ENCODE peak calls at places on chromosomes 7 and 10, in ten cellular contexts. One of them, this sample, is unnamed.

GRCh38 chr10:83606275-83606674 is 533.0 kb upstream of the GHITM start:
- DNase-seq in M059J: peak; percentile 19
- DNase-seq in HEK293T: no peak
- DNase-seq in choroid plexus epithelial cell: no peak
- DNase-seq in fibroblast of lung: peak; percentile 46
- DNase-seq in iPS-NIHi11: peak; percentile 19
- DNase-seq in caudate nucleus: no peak
- DNase-seq in smooth muscle cell of the brain vasculature: no peak
- DNase-seq in activated naive CD4-positive, alpha-beta T cell: no peak
- DNase-seq in HTR-8/SVneo: no peak
- DNase-seq in this sample: no peak

GRCh38 chr10:119413738-119414611 is 128.5 kb downstream of the RGS10 start:
- DNase-seq in smooth muscle cell of the brain vasculature: peak; percentile 77
- DNase-seq in activated naive CD4-positive, alpha-beta T cell: no peak
- DNase-seq in M059J: no peak
- DNase-seq in HEK293T: no peak
- DNase-seq in fibroblast of lung: peak; percentile 47
- DNase-seq in choroid plexus epithelial cell: peak; percentile 100
- DNase-seq in HTR-8/SVneo: no peak
- DNase-seq in iPS-NIHi11: no peak
- DNase-seq in caudate nucleus: no peak
- DNase-seq in this sample: no peak

GRCh38 chr10:127756264-127756663 is 19.3 kb downstream of the FOXI2 start:
- DNase-seq in HTR-8/SVneo: no peak
- DNase-seq in smooth muscle cell of the brain vasculature: no peak
- DNase-seq in fibroblast of lung: no peak
- DNase-seq in HEK293T: no peak
- DNase-seq in iPS-NIHi11: no peak
- DNase-seq in choroid plexus epithelial cell: peak; percentile 2
- DNase-seq in activated naive CD4-positive, alpha-beta T cell: no peak
- DNase-seq in M059J: no peak
- DNase-seq in caudate nucleus: no peak
- DNase-seq in this sample: no peak

GRCh38 chr10:88848499-88848898 is 3.1 kb downstream of the ANKRD22 start:
- DNase-seq in choroid plexus epithelial cell: peak; percentile 70
- DNase-seq in smooth muscle cell of the brain vasculature: no peak
- DNase-seq in activated naive CD4-positive, alpha-beta T cell: no peak
- DNase-seq in M059J: peak; percentile 88
- DNase-seq in iPS-NIHi11: no peak
- DNase-seq in fibroblast of lung: peak; percentile 88
- DNase-seq in HTR-8/SVneo: peak; percentile 10
- DNase-seq in HEK293T: no peak
- DNase-seq in caudate nucleus: no peak
- DNase-seq in this sample: no peak

GRCh38 chr10:62794306-62794705 is 10.2 kb upstream of the ADO start:
- DNase-seq in iPS-NIHi11: no peak
- DNase-seq in activated naive CD4-positive, alpha-beta T cell: no peak
- DNase-seq in HTR-8/SVneo: no peak
- DNase-seq in choroid plexus epithelial cell: peak; percentile 5
- DNase-seq in smooth muscle cell of the brain vasculature: no peak
- DNase-seq in HEK293T: no peak
- DNase-seq in fibroblast of lung: peak; percentile 68
- DNase-seq in caudate nucleus: no peak
- DNase-seq in M059J: peak; percentile 33
- DNase-seq in this sample: no peak

GRCh38 chr10:44166441-44166840 is 218.5 kb downstream of the CXCL12 start:
- DNase-seq in HTR-8/SVneo: no peak
- DNase-seq in HEK293T: no peak
- DNase-seq in iPS-NIHi11: no peak
- DNase-seq in M059J: no peak
- DNase-seq in fibroblast of lung: no peak
- DNase-seq in caudate nucleus: no peak
- DNase-seq in choroid plexus epithelial cell: no peak
- DNase-seq in activated naive CD4-positive, alpha-beta T cell: no peak
- DNase-seq in smooth muscle cell of the brain vasculature: no peak
- DNase-seq in this sample: no peak

GRCh38 chr7:105268511-105269392 is 120.0 kb downstream of the SRPK2 start:
- DNase-seq in activated naive CD4-positive, alpha-beta T cell: no peak
- DNase-seq in choroid plexus epithelial cell: peak; percentile 84
- DNase-seq in HTR-8/SVneo: peak; percentile 45
- DNase-seq in HEK293T: peak; percentile 37
- DNase-seq in M059J: peak; percentile 60
- DNase-seq in iPS-NIHi11: no peak
- DNase-seq in fibroblast of lung: peak; percentile 70
- DNase-seq in caudate nucleus: no peak
- DNase-seq in smooth muscle cell of the brain vasculature: peak; percentile 26
- DNase-seq in this sample: no peak

GRCh38 chr7:35035511-35035921 is 1.8 kb downstream of the DPY19L1 start:
- DNase-seq in HTR-8/SVneo: peak; percentile 7
- DNase-seq in choroid plexus epithelial cell: peak; percentile 77
- DNase-seq in activated naive CD4-positive, alpha-beta T cell: no peak
- DNase-seq in M059J: peak; percentile 75
- DNase-seq in HEK293T: peak; percentile 15
- DNase-seq in smooth muscle cell of the brain vasculature: no peak
- DNase-seq in caudate nucleus: no peak
- DNase-seq in fibroblast of lung: peak; percentile 54
- DNase-seq in iPS-NIHi11: peak; percentile 31
- DNase-seq in this sample: peak; percentile 33

GRCh38 chr7:159109092-159110035 is 35.3 kb downstream of the VIPR2 start:
- DNase-seq in caudate nucleus: no peak
- DNase-seq in smooth muscle cell of the brain vasculature: no peak
- DNase-seq in fibroblast of lung: no peak
- DNase-seq in choroid plexus epithelial cell: peak; percentile 8
- DNase-seq in iPS-NIHi11: no peak
- DNase-seq in HEK293T: no peak
- DNase-seq in M059J: no peak
- DNase-seq in HTR-8/SVneo: no peak
- DNase-seq in activated naive CD4-positive, alpha-beta T cell: no peak
- DNase-seq in this sample: no peak

GRCh38 chr7:2560175-2560695 is 1.5 kb downstream of the IQCE start:
- DNase-seq in HTR-8/SVneo: no peak
- DNase-seq in M059J: peak; percentile 32
- DNase-seq in HEK293T: no peak
- DNase-seq in iPS-NIHi11: no peak
- DNase-seq in fibroblast of lung: no peak
- DNase-seq in smooth muscle cell of the brain vasculature: no peak
- DNase-seq in choroid plexus epithelial cell: no peak
- DNase-seq in activated naive CD4-positive, alpha-beta T cell: no peak
- DNase-seq in caudate nucleus: no peak
- DNase-seq in this sample: no peak

GRCh38 chr7:129438839-129439640 is 4.8 kb downstream of the STRIP2 start:
- DNase-seq in fibroblast of lung: peak; percentile 76
- DNase-seq in HEK293T: no peak
- DNase-seq in caudate nucleus: no peak
- DNase-seq in iPS-NIHi11: no peak
- DNase-seq in smooth muscle cell of the brain vasculature: no peak
- DNase-seq in HTR-8/SVneo: peak; percentile 42
- DNase-seq in choroid plexus epithelial cell: peak; percentile 86
- DNase-seq in M059J: peak; percentile 88
- DNase-seq in activated naive CD4-positive, alpha-beta T cell: no peak
- DNase-seq in this sample: no peak

GRCh38 chr10:95655571-95656290 is 780 bp downstream of the ALDH18A1 start:
- DNase-seq in fibroblast of lung: peak; percentile 51
- DNase-seq in smooth muscle cell of the brain vasculature: no peak
- DNase-seq in activated naive CD4-positive, alpha-beta T cell: peak; percentile 8
- DNase-seq in iPS-NIHi11: peak; percentile 17
- DNase-seq in M059J: peak; percentile 26
- DNase-seq in choroid plexus epithelial cell: peak; percentile 43
- DNase-seq in HEK293T: no peak
- DNase-seq in HTR-8/SVneo: peak; percentile 7
- DNase-seq in caudate nucleus: no peak
- DNase-seq in this sample: peak; percentile 5

GRCh38 chr10:7950981-7951847 is 103.3 kb upstream of the GATA3 start:
- DNase-seq in M059J: peak; percentile 23
- DNase-seq in smooth muscle cell of the brain vasculature: no peak
- DNase-seq in iPS-NIHi11: no peak
- DNase-seq in fibroblast of lung: peak; percentile 59
- DNase-seq in caudate nucleus: no peak
- DNase-seq in HEK293T: no peak
- DNase-seq in choroid plexus epithelial cell: peak; percentile 37
- DNase-seq in activated naive CD4-positive, alpha-beta T cell: no peak
- DNase-seq in HTR-8/SVneo: no peak
- DNase-seq in this sample: no peak

GRCh38 chr7:4738711-4739527 is 36.5 kb upstream of the AP5Z1 start:
- DNase-seq in HTR-8/SVneo: peak; percentile 77
- DNase-seq in caudate nucleus: no peak
- DNase-seq in fibroblast of lung: peak; percentile 92
- DNase-seq in M059J: peak; percentile 39
- DNase-seq in choroid plexus epithelial cell: peak; percentile 94
- DNase-seq in activated naive CD4-positive, alpha-beta T cell: no peak
- DNase-seq in smooth muscle cell of the brain vasculature: peak; percentile 67
- DNase-seq in iPS-NIHi11: no peak
- DNase-seq in HEK293T: no peak
- DNase-seq in this sample: no peak

GRCh38 chr10:100664509-100664908 is 80.9 kb upstream of the PAX2 start:
- DNase-seq in iPS-NIHi11: no peak
- DNase-seq in HTR-8/SVneo: no peak
- DNase-seq in caudate nucleus: no peak
- DNase-seq in M059J: no peak
- DNase-seq in HEK293T: no peak
- DNase-seq in activated naive CD4-positive, alpha-beta T cell: no peak
- DNase-seq in fibroblast of lung: no peak
- DNase-seq in choroid plexus epithelial cell: no peak
- DNase-seq in smooth muscle cell of the brain vasculature: no peak
- DNase-seq in this sample: no peak

GRCh38 chr7:28675429-28675828 is 263.1 kb downstream of the CREB5 start:
- DNase-seq in fibroblast of lung: no peak
- DNase-seq in HTR-8/SVneo: no peak
- DNase-seq in caudate nucleus: no peak
- DNase-seq in iPS-NIHi11: no peak
- DNase-seq in smooth muscle cell of the brain vasculature: no peak
- DNase-seq in M059J: no peak
- DNase-seq in HEK293T: no peak
- DNase-seq in choroid plexus epithelial cell: no peak
- DNase-seq in activated naive CD4-positive, alpha-beta T cell: no peak
- DNase-seq in this sample: no peak

GRCh38 chr7:6153646-6154541 is 118.5 kb downstream of the CYTH3 start:
- DNase-seq in M059J: no peak
- DNase-seq in choroid plexus epithelial cell: no peak
- DNase-seq in iPS-NIHi11: no peak
- DNase-seq in HTR-8/SVneo: no peak
- DNase-seq in smooth muscle cell of the brain vasculature: no peak
- DNase-seq in fibroblast of lung: no peak
- DNase-seq in activated naive CD4-positive, alpha-beta T cell: no peak
- DNase-seq in caudate nucleus: no peak
- DNase-seq in HEK293T: no peak
- DNase-seq in this sample: no peak

GRCh38 chr10:75773139-75773801 is 341.8 kb downstream of the LRMDA start:
- DNase-seq in HTR-8/SVneo: peak; percentile 19
- DNase-seq in caudate nucleus: no peak
- DNase-seq in fibroblast of lung: peak; percentile 85
- DNase-seq in M059J: peak; percentile 97
- DNase-seq in choroid plexus epithelial cell: peak; percentile 89
- DNase-seq in smooth muscle cell of the brain vasculature: peak; percentile 69
- DNase-seq in iPS-NIHi11: no peak
- DNase-seq in activated naive CD4-positive, alpha-beta T cell: no peak
- DNase-seq in HEK293T: no peak
- DNase-seq in this sample: no peak

GRCh38 chr7:114652041-114652440 is 237.4 kb downstream of the FOXP2 start:
- DNase-seq in caudate nucleus: no peak
- DNase-seq in M059J: no peak
- DNase-seq in choroid plexus epithelial cell: no peak
- DNase-seq in activated naive CD4-positive, alpha-beta T cell: no peak
- DNase-seq in smooth muscle cell of the brain vasculature: no peak
- DNase-seq in fibroblast of lung: no peak
- DNase-seq in HEK293T: no peak
- DNase-seq in iPS-NIHi11: no peak
- DNase-seq in HTR-8/SVneo: no peak
- DNase-seq in this sample: no peak

GRCh38 chr10:11846542-11846941 is 23.4 kb downstream of the PROSER2 start:
- DNase-seq in M059J: peak; percentile 29
- DNase-seq in caudate nucleus: no peak
- DNase-seq in choroid plexus epithelial cell: no peak
- DNase-seq in smooth muscle cell of the brain vasculature: no peak
- DNase-seq in iPS-NIHi11: no peak
- DNase-seq in activated naive CD4-positive, alpha-beta T cell: no peak
- DNase-seq in fibroblast of lung: no peak
- DNase-seq in HEK293T: no peak
- DNase-seq in HTR-8/SVneo: no peak
- DNase-seq in this sample: no peak

GRCh38 chr7:159204664-159205063 is 60.0 kb upstream of the VIPR2 start:
- DNase-seq in HTR-8/SVneo: no peak
- DNase-seq in choroid plexus epithelial cell: no peak
- DNase-seq in iPS-NIHi11: no peak
- DNase-seq in HEK293T: no peak
- DNase-seq in fibroblast of lung: no peak
- DNase-seq in activated naive CD4-positive, alpha-beta T cell: no peak
- DNase-seq in caudate nucleus: no peak
- DNase-seq in smooth muscle cell of the brain vasculature: no peak
- DNase-seq in M059J: no peak
- DNase-seq in this sample: no peak

GRCh38 chr10:113108180-113108835 is 158.3 kb downstream of the TCF7L2 start:
- DNase-seq in smooth muscle cell of the brain vasculature: no peak
- DNase-seq in M059J: no peak
- DNase-seq in iPS-NIHi11: peak; percentile 83
- DNase-seq in choroid plexus epithelial cell: no peak
- DNase-seq in caudate nucleus: peak; percentile 11
- DNase-seq in fibroblast of lung: no peak
- DNase-seq in activated naive CD4-positive, alpha-beta T cell: no peak
- DNase-seq in HTR-8/SVneo: peak; percentile 25
- DNase-seq in HEK293T: peak; percentile 77
- DNase-seq in this sample: no peak

This sample was measured in GM12864.